ENCODE peak calls at places on chromosomes 6 and 20, in four cellular contexts. W is left ventricle myocardium superior, Y is A172, Q is H7. Z is an unnamed sample.

GRCh38 chr6:150925655-150925928 is 60.1 kb downstream of the MTHFD1L start:
- DNase-seq in W (no peak), Y (no peak), Q (no peak), Z (no peak)

GRCh38 chr6:158772172-158772571 is 47.0 kb downstream of the EZR start:
- DNase-seq in W (no peak), Y (no peak), Q (no peak), Z (no peak)

GRCh38 chr6:147651249-147652063 is 143.0 kb downstream of the SAMD5 start:
- DNase-seq in W (peak), Y (peak), Q (no peak), Z (peak)

GRCh38 chr6:165181951-165182414 is 127.4 kb downstream of the C6orf118 start:
- DNase-seq in W (no peak), Y (peak), Q (no peak), Z (peak)

GRCh38 chr6:130076512-130076911 is 58.1 kb downstream of the L3MBTL3 start:
- DNase-seq in W (no peak), Y (no peak), Q (no peak), Z (no peak)

GRCh38 chr6:82331031-82331773 is 32.4 kb upstream of the TPBG start:
- DNase-seq in W (no peak), Y (peak), Q (peak), Z (no peak)

GRCh38 chr6:71248306-71248705 is 40.3 kb upstream of the OGFRL1 start:
- DNase-seq in W (no peak), Y (peak), Q (no peak), Z (no peak)

GRCh38 chr20:58745391-58745790 is 52.8 kb downstream of the NPEPL1 start:
- DNase-seq in W (no peak), Y (no peak), Q (no peak), Z (no peak)

GRCh38 chr6:38272222-38272621 is 367.5 kb downstream of the BTBD9 start:
- DNase-seq in W (no peak), Y (no peak), Q (no peak), Z (no peak)

GRCh38 chr6:106981901-106982300 is 7.4 kb upstream of the CD24 start:
- DNase-seq in W (no peak), Y (no peak), Q (no peak), Z (no peak)

GRCh38 chr6:27168586-27169443 is 78.7 kb upstream of the PRSS16 start:
- DNase-seq in W (no peak), Y (peak), Q (no peak), Z (no peak)

GRCh38 chr6:140537834-140538680 is 1163.6 kb upstream of the CITED2 start:
- DNase-seq in W (no peak), Y (peak), Q (no peak), Z (peak)

GRCh38 chr6:44787254-44787844 is 399.8 kb downstream of the CDC5L start:
- DNase-seq in W (no peak), Y (no peak), Q (no peak), Z (no peak)

GRCh38 chr6:14321992-14322772 is 204.6 kb downstream of the CD83 start:
- DNase-seq in W (peak), Y (no peak), Q (peak), Z (no peak)

GRCh38 chr6:6918216-6918983 is 189.4 kb upstream of the RREB1 start:
- DNase-seq in W (no peak), Y (peak), Q (no peak), Z (no peak)

GRCh38 chr6:89385156-89385667 is 26.9 kb downstream of the RRAGD start:
- DNase-seq in W (no peak), Y (peak), Q (no peak), Z (no peak)

GRCh38 chr6:15905488-15906392 is 223.1 kb upstream of the MYLIP start:
- DNase-seq in W (no peak), Y (no peak), Q (no peak), Z (no peak)

GRCh38 chr6:152948150-152948768 is 34.6 kb downstream of the FBXO5 start:
- DNase-seq in W (no peak), Y (peak), Q (peak), Z (no peak)

GRCh38 chr6:45480697-45481415 is 103.1 kb upstream of the SUPT3H start:
- DNase-seq in W (no peak), Y (no peak), Q (no peak), Z (no peak)

GRCh38 chr20:32522775-32523612 is 62.1 kb downstream of the NOL4L start:
- DNase-seq in W (peak), Y (peak), Q (no peak), Z (no peak)

Z was measured in right cardiac atrium.